ENCODE peak calls at places on chromosomes 7 and 10, in six cellular contexts. Y, V, M, D, E and P are unnamed samples.

GRCh38 chr10:17147884-17148494 is 18.4 kb upstream of the CUBN start:
- DNase-seq in M (no peak), V (no peak), Y (no peak), D (no peak), E (no peak), P (no peak)

GRCh38 chr7:131648491-131648890 is 92.1 kb upstream of the PODXL start:
- DNase-seq in M (no peak), D (no peak), E (no peak), V (no peak), Y (no peak), P (no peak)

GRCh38 chr7:10708447-10708846 is 265.2 kb upstream of the PHF14 start:
- DNase-seq in V (peak; percentile 5), Y (no peak), D (peak; percentile 16), E (no peak), M (no peak), P (no peak)

GRCh38 chr7:38448842-38449241 is 175.4 kb upstream of the TARP start:
- DNase-seq in V (no peak), E (no peak), Y (no peak), M (no peak), D (no peak), P (no peak)

GRCh38 chr10:75408911-75409885 is 7.6 kb upstream of the ZNF503 start:
- DNase-seq in M (no peak), V (peak; percentile 26), E (no peak), Y (no peak), D (peak; percentile 79), P (no peak)

GRCh38 chr10:95533590-95533989 is 27.6 kb downstream of the SORBS1 start:
- DNase-seq in E (no peak), M (no peak), Y (no peak), V (no peak), D (no peak), P (no peak)

GRCh38 chr10:8049151-8049873 is 5.2 kb upstream of the GATA3 start:
- DNase-seq in E (no peak), Y (no peak), D (no peak), M (no peak), V (no peak), P (no peak)

GRCh38 chr10:63083904-63084689 is 49.0 kb upstream of the NRBF2 start:
- DNase-seq in V (peak; percentile 19), M (peak; percentile 22), Y (no peak), E (peak; percentile 54), D (peak; percentile 9), P (peak; percentile 72)

GRCh38 chr10:35822316-35822715 is 180.2 kb upstream of the FZD8 start:
- DNase-seq in V (no peak), D (no peak), E (no peak), M (no peak), Y (no peak), P (peak; percentile 28)

GRCh38 chr7:51019891-51020855 is 237.5 kb upstream of the GRB10 start:
- DNase-seq in M (no peak), E (no peak), D (no peak), V (no peak), Y (no peak), P (peak; percentile 75)

GRCh38 chr7:104535841-104536240 is 207.4 kb downstream of the LHFPL3 start:
- DNase-seq in V (no peak), E (no peak), D (no peak), Y (no peak), M (no peak), P (no peak)

GRCh38 chr10:132232553-132232949 is 45.8 kb downstream of the DPYSL4 start:
- DNase-seq in Y (no peak), E (no peak), V (no peak), M (no peak), D (no peak), P (peak; percentile 36)

GRCh38 chr7:69889338-69890080 is 291.2 kb downstream of the AUTS2 start:
- DNase-seq in D (no peak), E (no peak), Y (no peak), V (no peak), M (no peak), P (no peak)

GRCh38 chr7:138208010-138208634 is 131.9 kb downstream of the AKR1D1 start:
- DNase-seq in D (no peak), E (no peak), Y (no peak), V (no peak), M (no peak), P (no peak)

GRCh38 chr7:98807306-98807880 is 62.4 kb downstream of the TMEM130 start:
- DNase-seq in V (no peak), Y (no peak), E (no peak), M (no peak), D (no peak), P (no peak)

GRCh38 chr10:119251315-119251708 is 43.9 kb downstream of the GRK5 start:
- DNase-seq in V (no peak), D (no peak), M (no peak), E (no peak), Y (no peak), P (no peak)

GRCh38 chr7:27171636-27172387 is 2.3 kb downstream of the HOXA10 start:
- DNase-seq in D (peak; percentile 56), Y (no peak), M (no peak), V (no peak), E (peak; percentile 40), P (no peak)

GRCh38 chr7:138752568-138753518 is 45.0 kb upstream of the TMEM213 start:
- DNase-seq in D (peak; percentile 78), V (no peak), Y (no peak), E (peak; percentile 98), M (peak; percentile 66), P (no peak)